ENCODE peak calls at places on chromosome 21, in eight cellular contexts. One of them, this sample, is unnamed.

GRCh38 chr21:29349702-29350101 is 51.0 kb downstream of the BACH1 start:
- DNase-seq in RCC 7860: no peak
- DNase-seq in OCI-LY7: no peak
- DNase-seq in CMK: no peak
- DNase-seq in activated naive CD4-positive, alpha-beta T cell: no peak
- DNase-seq in NCI-H2081: no peak
- DNase-seq in NCI-H1417 treated with DMSO at 0.1 percent for 48 hours: no peak
- DNase-seq in NB4: no peak
- DNase-seq in this sample: no peak

GRCh38 chr21:46551636-46552241 is 53.1 kb downstream of the S100B start:
- DNase-seq in RCC 7860: no peak
- DNase-seq in OCI-LY7: peak
- DNase-seq in CMK: no peak
- DNase-seq in NCI-H2081: no peak
- DNase-seq in NCI-H1417 treated with DMSO at 0.1 percent for 48 hours: no peak
- DNase-seq in NB4: peak
- DNase-seq in activated naive CD4-positive, alpha-beta T cell: no peak
- DNase-seq in this sample: no peak

GRCh38 chr21:45508607-45509565 is 33.4 kb downstream of the SLC19A1 start:
- DNase-seq in CMK: no peak
- DNase-seq in NCI-H2081: no peak
- DNase-seq in activated naive CD4-positive, alpha-beta T cell: no peak
- DNase-seq in NB4: peak
- DNase-seq in NCI-H1417 treated with DMSO at 0.1 percent for 48 hours: no peak
- DNase-seq in RCC 7860: no peak
- DNase-seq in OCI-LY7: no peak
- DNase-seq in this sample: no peak

GRCh38 chr21:25107708-25108107 is 499.6 kb downstream of the MRPL39 start:
- DNase-seq in OCI-LY7: no peak
- DNase-seq in NCI-H1417 treated with DMSO at 0.1 percent for 48 hours: no peak
- DNase-seq in NCI-H2081: no peak
- DNase-seq in RCC 7860: peak
- DNase-seq in NB4: peak
- DNase-seq in CMK: no peak
- DNase-seq in activated naive CD4-positive, alpha-beta T cell: no peak
- DNase-seq in this sample: no peak

GRCh38 chr21:16061194-16061593 is 331.4 kb downstream of the USP25 start:
- DNase-seq in NB4: no peak
- DNase-seq in NCI-H2081: no peak
- DNase-seq in RCC 7860: no peak
- DNase-seq in CMK: no peak
- DNase-seq in activated naive CD4-positive, alpha-beta T cell: no peak
- DNase-seq in NCI-H1417 treated with DMSO at 0.1 percent for 48 hours: no peak
- DNase-seq in OCI-LY7: no peak
- DNase-seq in this sample: no peak

GRCh38 chr21:41753001-41753725 is 13.7 kb downstream of the RIPK4 start:
- DNase-seq in CMK: no peak
- DNase-seq in OCI-LY7: no peak
- DNase-seq in NCI-H2081: no peak
- DNase-seq in NCI-H1417 treated with DMSO at 0.1 percent for 48 hours: no peak
- DNase-seq in activated naive CD4-positive, alpha-beta T cell: no peak
- DNase-seq in RCC 7860: no peak
- DNase-seq in NB4: no peak
- DNase-seq in this sample: no peak

GRCh38 chr21:35922618-35923017 is 137.7 kb downstream of the SETD4 start:
- DNase-seq in CMK: no peak
- DNase-seq in RCC 7860: no peak
- DNase-seq in OCI-LY7: no peak
- DNase-seq in activated naive CD4-positive, alpha-beta T cell: no peak
- DNase-seq in NCI-H2081: no peak
- DNase-seq in NB4: no peak
- DNase-seq in NCI-H1417 treated with DMSO at 0.1 percent for 48 hours: no peak
- DNase-seq in this sample: no peak

GRCh38 chr21:27292229-27292628 is 325.3 kb upstream of the ADAMTS5 start:
- DNase-seq in CMK: no peak
- DNase-seq in activated naive CD4-positive, alpha-beta T cell: no peak
- DNase-seq in NCI-H1417 treated with DMSO at 0.1 percent for 48 hours: no peak
- DNase-seq in OCI-LY7: no peak
- DNase-seq in RCC 7860: no peak
- DNase-seq in NCI-H2081: no peak
- DNase-seq in NB4: no peak
- DNase-seq in this sample: no peak

GRCh38 chr21:35220301-35220700 is 171.2 kb upstream of the RUNX1 start:
- DNase-seq in NCI-H2081: no peak
- DNase-seq in activated naive CD4-positive, alpha-beta T cell: no peak
- DNase-seq in CMK: no peak
- DNase-seq in RCC 7860: no peak
- DNase-seq in NB4: no peak
- DNase-seq in OCI-LY7: no peak
- DNase-seq in NCI-H1417 treated with DMSO at 0.1 percent for 48 hours: no peak
- DNase-seq in this sample: no peak

GRCh38 chr21:21860888-21861287 is 862.7 kb downstream of the NCAM2 start:
- DNase-seq in NCI-H2081: no peak
- DNase-seq in CMK: no peak
- DNase-seq in RCC 7860: no peak
- DNase-seq in NCI-H1417 treated with DMSO at 0.1 percent for 48 hours: no peak
- DNase-seq in OCI-LY7: no peak
- DNase-seq in NB4: no peak
- DNase-seq in activated naive CD4-positive, alpha-beta T cell: no peak
- DNase-seq in this sample: no peak

GRCh38 chr21:15207231-15207630 is 142.4 kb upstream of the NRIP1 start:
- DNase-seq in NB4: no peak
- DNase-seq in RCC 7860: no peak
- DNase-seq in CMK: no peak
- DNase-seq in activated naive CD4-positive, alpha-beta T cell: no peak
- DNase-seq in NCI-H2081: no peak
- DNase-seq in OCI-LY7: no peak
- DNase-seq in NCI-H1417 treated with DMSO at 0.1 percent for 48 hours: no peak
- DNase-seq in this sample: no peak

GRCh38 chr21:37043818-37044217 is 29.1 kb downstream of the PIGP start:
- DNase-seq in RCC 7860: no peak
- DNase-seq in NCI-H1417 treated with DMSO at 0.1 percent for 48 hours: no peak
- DNase-seq in activated naive CD4-positive, alpha-beta T cell: no peak
- DNase-seq in NCI-H2081: no peak
- DNase-seq in NB4: no peak
- DNase-seq in CMK: peak
- DNase-seq in OCI-LY7: no peak
- DNase-seq in this sample: no peak

GRCh38 chr21:28734522-28735175 is 258.0 kb downstream of the LTN1 start:
- DNase-seq in NCI-H1417 treated with DMSO at 0.1 percent for 48 hours: no peak
- DNase-seq in OCI-LY7: no peak
- DNase-seq in NCI-H2081: no peak
- DNase-seq in CMK: no peak
- DNase-seq in NB4: no peak
- DNase-seq in activated naive CD4-positive, alpha-beta T cell: no peak
- DNase-seq in RCC 7860: no peak
- DNase-seq in this sample: no peak

GRCh38 chr21:45057886-45058285 is 16.5 kb upstream of the ADARB1 start:
- DNase-seq in CMK: no peak
- DNase-seq in NCI-H1417 treated with DMSO at 0.1 percent for 48 hours: no peak
- DNase-seq in activated naive CD4-positive, alpha-beta T cell: no peak
- DNase-seq in NB4: no peak
- DNase-seq in RCC 7860: no peak
- DNase-seq in OCI-LY7: no peak
- DNase-seq in NCI-H2081: no peak
- DNase-seq in this sample: no peak

GRCh38 chr21:23217597-23217996 is 2219.4 kb downstream of the NCAM2 start:
- DNase-seq in RCC 7860: no peak
- DNase-seq in CMK: no peak
- DNase-seq in NCI-H1417 treated with DMSO at 0.1 percent for 48 hours: no peak
- DNase-seq in NB4: no peak
- DNase-seq in activated naive CD4-positive, alpha-beta T cell: no peak
- DNase-seq in NCI-H2081: no peak
- DNase-seq in OCI-LY7: no peak
- DNase-seq in this sample: no peak

GRCh38 chr21:45151484-45152115 is 77.2 kb downstream of the ADARB1 start:
- DNase-seq in NCI-H1417 treated with DMSO at 0.1 percent for 48 hours: no peak
- DNase-seq in CMK: no peak
- DNase-seq in NCI-H2081: no peak
- DNase-seq in RCC 7860: no peak
- DNase-seq in OCI-LY7: peak
- DNase-seq in activated naive CD4-positive, alpha-beta T cell: no peak
- DNase-seq in NB4: peak
- DNase-seq in this sample: no peak

GRCh38 chr21:17585875-17586450 is 26.7 kb downstream of the BTG3 start:
- DNase-seq in RCC 7860: peak
- DNase-seq in NB4: peak
- DNase-seq in NCI-H1417 treated with DMSO at 0.1 percent for 48 hours: peak
- DNase-seq in NCI-H2081: peak
- DNase-seq in CMK: no peak
- DNase-seq in OCI-LY7: peak
- DNase-seq in activated naive CD4-positive, alpha-beta T cell: no peak
- DNase-seq in this sample: peak

GRCh38 chr21:23936224-23936623 is 1671.1 kb downstream of the MRPL39 start:
- DNase-seq in NCI-H2081: peak
- DNase-seq in NB4: peak
- DNase-seq in OCI-LY7: no peak
- DNase-seq in activated naive CD4-positive, alpha-beta T cell: no peak
- DNase-seq in NCI-H1417 treated with DMSO at 0.1 percent for 48 hours: no peak
- DNase-seq in CMK: no peak
- DNase-seq in RCC 7860: no peak
- DNase-seq in this sample: no peak

GRCh38 chr21:29501451-29501850 is 202.7 kb downstream of the BACH1 start:
- DNase-seq in activated naive CD4-positive, alpha-beta T cell: no peak
- DNase-seq in RCC 7860: no peak
- DNase-seq in NB4: no peak
- DNase-seq in CMK: no peak
- DNase-seq in NCI-H1417 treated with DMSO at 0.1 percent for 48 hours: no peak
- DNase-seq in OCI-LY7: no peak
- DNase-seq in NCI-H2081: no peak
- DNase-seq in this sample: no peak

GRCh38 chr21:39258207-39258606 is 55.2 kb downstream of the BRWD1 start:
- DNase-seq in CMK: no peak
- DNase-seq in activated naive CD4-positive, alpha-beta T cell: no peak
- DNase-seq in NB4: no peak
- DNase-seq in NCI-H2081: peak
- DNase-seq in OCI-LY7: no peak
- DNase-seq in NCI-H1417 treated with DMSO at 0.1 percent for 48 hours: peak
- DNase-seq in RCC 7860: no peak
- DNase-seq in this sample: no peak

This sample was measured in NCI-H187.